ENCODE peak calls at places on chromosomes 16 and 17, in four cellular contexts. One of them, this sample, is unnamed.

GRCh38 chr17:19717411-19717908 is 1.1 kb upstream of the SLC47A2 start:
- DNase-seq in HepG2: no peak
- DNase-seq in HCT116: no peak
- DNase-seq in K562: no peak
- DNase-seq in this sample: no peak

GRCh38 chr17:45663772-45664171 is 120.3 kb upstream of the CRHR1 start:
- DNase-seq in K562: no peak
- DNase-seq in HepG2: no peak
- DNase-seq in HCT116: no peak
- DNase-seq in this sample: no peak

GRCh38 chr17:964881-965280 is 14.7 kb downstream of the NXN start:
- DNase-seq in K562: no peak
- DNase-seq in HepG2: no peak
- DNase-seq in HCT116: no peak
- DNase-seq in this sample: no peak

GRCh38 chr17:19705201-19705600 is 11.2 kb downstream of the SLC47A2 start:
- DNase-seq in HepG2: no peak
- DNase-seq in HCT116: no peak
- DNase-seq in K562: no peak
- DNase-seq in this sample: no peak

GRCh38 chr16:23155445-23156049 is 6.3 kb upstream of the USP31 start:
- DNase-seq in HCT116: peak
- DNase-seq in K562: no peak
- DNase-seq in HepG2: no peak
- DNase-seq in this sample: no peak

GRCh38 chr17:52207786-52208185 is 49.3 kb upstream of the CA10 start:
- DNase-seq in HCT116: no peak
- DNase-seq in K562: no peak
- DNase-seq in HepG2: no peak
- DNase-seq in this sample: no peak

GRCh38 chr17:35254107-35254802 is 11.4 kb downstream of the SLFN5 start:
- DNase-seq in HCT116: peak
- DNase-seq in K562: no peak
- DNase-seq in HepG2: peak
- DNase-seq in this sample: peak

GRCh38 chr16:72673118-72673517 is 374.8 kb downstream of the ZFHX3 start:
- DNase-seq in K562: no peak
- DNase-seq in HepG2: no peak
- DNase-seq in HCT116: no peak
- DNase-seq in this sample: no peak

GRCh38 chr17:34318474-34318873 is 761 bp upstream of the CCL8 start:
- DNase-seq in HCT116: peak
- DNase-seq in K562: peak
- DNase-seq in HepG2: no peak
- DNase-seq in this sample: no peak

GRCh38 chr16:2447920-2448583 is 11.9 kb upstream of the TEDC2 start:
- DNase-seq in HepG2: no peak
- DNase-seq in HCT116: no peak
- DNase-seq in K562: no peak
- DNase-seq in this sample: no peak

GRCh38 chr17:72656114-72656763 is 436.2 kb downstream of the SLC39A11 start:
- DNase-seq in HCT116: no peak
- DNase-seq in K562: no peak
- DNase-seq in HepG2: no peak
- DNase-seq in this sample: no peak

GRCh38 chr16:11596572-11597226 is 10.0 kb upstream of the LITAF start:
- DNase-seq in HepG2: no peak
- DNase-seq in HCT116: no peak
- DNase-seq in K562: no peak
- DNase-seq in this sample: no peak

DNA sequence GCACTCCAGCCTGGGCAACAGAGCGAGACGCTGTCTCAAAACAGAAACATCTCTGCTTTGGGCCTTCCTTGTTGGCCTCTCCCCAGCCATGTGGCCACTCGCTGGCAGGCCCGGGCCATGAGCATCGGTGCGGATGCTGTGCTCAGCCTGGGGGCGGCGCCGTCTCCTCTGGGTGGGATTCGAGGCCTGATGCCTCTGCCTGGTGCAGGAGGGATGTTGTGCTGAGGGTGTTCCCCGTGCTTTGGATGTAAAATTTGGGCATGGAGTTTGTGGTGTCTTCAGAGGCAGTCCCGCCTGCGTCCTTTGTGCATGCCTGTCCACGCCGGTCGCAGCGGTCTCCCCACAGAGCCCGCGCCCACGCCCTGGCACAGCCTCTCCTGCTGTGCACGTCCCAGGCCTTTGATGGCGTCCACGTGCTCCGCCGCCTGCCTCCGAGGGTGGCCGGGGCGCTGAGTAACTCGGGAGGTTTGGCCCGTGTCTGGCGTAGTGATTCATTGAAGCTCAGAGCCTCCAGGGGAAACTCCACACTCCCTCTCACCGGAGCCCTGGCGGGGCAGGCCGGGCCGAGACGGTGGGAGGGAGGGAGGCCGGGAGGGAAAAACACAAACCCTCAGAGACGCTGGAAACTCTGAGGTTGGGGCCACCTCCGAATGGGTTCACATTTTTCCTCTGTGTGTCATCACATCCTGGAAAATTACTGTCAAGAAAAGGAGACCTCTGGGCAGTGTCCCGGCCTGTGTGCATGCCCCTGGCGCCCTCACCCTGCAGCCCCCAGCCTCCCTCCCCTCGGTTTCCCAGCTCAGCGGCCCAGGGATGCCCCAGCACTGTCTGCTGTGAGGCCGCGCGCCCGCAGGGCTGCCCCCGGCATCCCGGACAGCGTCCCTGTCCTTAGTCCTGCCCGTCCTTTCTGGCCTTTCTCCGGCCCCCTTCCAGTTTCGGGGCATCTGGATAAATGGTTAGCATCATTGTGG is 19.0 kb downstream of the CENPX start:
- DNase-seq in HCT116: peak
- DNase-seq in K562: no peak
- DNase-seq in HepG2: peak
- DNase-seq in this sample: peak
- TF ChIP-seq TCF7L2 in HCT116: peak
- TF ChIP-seq TCF7L2 in K562: no peak
- TF ChIP-seq TCF7L2 in HepG2: no peak
- TF ChIP-seq TCF7L2 in this sample: peak

DNA sequence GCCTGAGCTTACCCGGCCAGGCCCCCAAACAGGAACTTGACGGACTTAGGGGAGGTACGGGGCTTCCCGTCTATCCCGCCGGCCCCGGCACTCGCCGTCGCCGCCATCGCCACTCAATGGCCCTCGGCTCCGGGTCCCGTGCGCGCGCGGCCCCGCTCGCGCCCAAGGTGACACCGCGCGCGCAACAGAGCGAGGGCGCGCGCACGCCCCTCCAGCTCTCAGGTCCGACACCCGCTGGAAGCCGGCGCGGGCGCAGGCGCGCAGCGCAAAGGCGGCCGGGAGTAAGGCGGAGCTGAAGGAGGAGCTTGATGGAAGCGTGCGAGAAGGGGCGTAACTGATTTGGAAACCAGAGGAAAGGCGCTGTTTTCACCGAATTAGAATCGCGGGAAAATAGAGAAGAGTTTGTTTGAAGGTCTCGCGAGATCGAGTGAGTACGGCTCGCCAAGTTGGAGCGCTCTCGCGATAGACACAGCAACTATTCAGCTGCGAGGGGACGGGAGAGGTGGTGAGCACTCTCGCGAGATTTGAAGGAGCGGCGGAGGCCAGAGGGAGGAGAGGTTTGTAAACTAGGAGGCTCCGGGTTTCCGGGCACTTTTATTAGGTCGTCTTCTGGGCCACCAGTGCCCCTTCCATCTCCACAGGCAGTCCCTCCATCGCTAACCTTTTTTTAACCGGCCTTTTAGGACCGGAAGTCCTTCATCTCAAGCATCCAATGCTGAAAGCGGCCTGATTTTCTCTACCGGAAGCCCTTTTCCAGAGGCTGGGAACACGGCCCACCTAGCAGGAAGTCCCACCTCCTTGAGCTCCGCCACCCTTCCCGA is at the start of the genes RNF167 and SLC25A11:
- DNase-seq in HCT116: peak
- DNase-seq in K562: peak
- DNase-seq in HepG2: peak
- DNase-seq in this sample: peak
- TF ChIP-seq REST in HCT116: no peak
- TF ChIP-seq REST in K562: no peak
- TF ChIP-seq REST in HepG2: no peak
- TF ChIP-seq REST in this sample: no peak

DNA sequence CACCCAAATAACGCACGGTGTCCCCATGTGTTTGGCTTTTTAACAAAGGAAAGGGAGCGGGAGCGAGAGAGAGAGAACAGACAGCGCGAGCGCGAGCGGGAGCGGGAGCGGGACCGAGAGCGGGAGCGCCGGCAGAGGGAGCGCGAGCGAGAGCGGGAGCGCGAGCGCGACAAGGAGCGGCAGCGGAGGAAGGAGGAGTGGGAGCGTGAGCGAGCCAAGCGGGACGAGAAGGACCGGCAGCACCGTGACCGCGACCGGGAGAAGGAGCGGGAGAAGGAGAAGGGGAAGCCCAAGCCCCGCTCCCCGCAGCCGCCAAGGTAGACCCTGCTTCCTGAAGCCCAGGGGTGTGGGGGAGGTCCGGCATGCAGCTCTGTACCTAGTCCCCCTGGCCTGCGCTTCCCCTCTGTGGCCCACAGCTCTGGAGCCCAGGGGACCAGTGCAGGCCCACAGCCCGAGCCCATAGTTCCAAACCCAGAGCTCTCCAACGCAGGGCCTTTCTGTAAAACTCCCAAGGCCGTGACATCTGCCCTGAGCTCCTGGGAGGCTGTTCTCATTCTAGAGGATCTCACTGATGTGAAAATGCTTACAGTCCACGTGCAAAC is 27.1 kb upstream of the IL17C start:
- DNase-seq in HCT116: no peak
- DNase-seq in K562: no peak
- DNase-seq in HepG2: no peak
- DNase-seq in this sample: no peak
- TF ChIP-seq CTCF in HCT116: no peak
- TF ChIP-seq CTCF in K562: no peak
- TF ChIP-seq CTCF in HepG2: no peak
- TF ChIP-seq CTCF in this sample: no peak

DNA sequence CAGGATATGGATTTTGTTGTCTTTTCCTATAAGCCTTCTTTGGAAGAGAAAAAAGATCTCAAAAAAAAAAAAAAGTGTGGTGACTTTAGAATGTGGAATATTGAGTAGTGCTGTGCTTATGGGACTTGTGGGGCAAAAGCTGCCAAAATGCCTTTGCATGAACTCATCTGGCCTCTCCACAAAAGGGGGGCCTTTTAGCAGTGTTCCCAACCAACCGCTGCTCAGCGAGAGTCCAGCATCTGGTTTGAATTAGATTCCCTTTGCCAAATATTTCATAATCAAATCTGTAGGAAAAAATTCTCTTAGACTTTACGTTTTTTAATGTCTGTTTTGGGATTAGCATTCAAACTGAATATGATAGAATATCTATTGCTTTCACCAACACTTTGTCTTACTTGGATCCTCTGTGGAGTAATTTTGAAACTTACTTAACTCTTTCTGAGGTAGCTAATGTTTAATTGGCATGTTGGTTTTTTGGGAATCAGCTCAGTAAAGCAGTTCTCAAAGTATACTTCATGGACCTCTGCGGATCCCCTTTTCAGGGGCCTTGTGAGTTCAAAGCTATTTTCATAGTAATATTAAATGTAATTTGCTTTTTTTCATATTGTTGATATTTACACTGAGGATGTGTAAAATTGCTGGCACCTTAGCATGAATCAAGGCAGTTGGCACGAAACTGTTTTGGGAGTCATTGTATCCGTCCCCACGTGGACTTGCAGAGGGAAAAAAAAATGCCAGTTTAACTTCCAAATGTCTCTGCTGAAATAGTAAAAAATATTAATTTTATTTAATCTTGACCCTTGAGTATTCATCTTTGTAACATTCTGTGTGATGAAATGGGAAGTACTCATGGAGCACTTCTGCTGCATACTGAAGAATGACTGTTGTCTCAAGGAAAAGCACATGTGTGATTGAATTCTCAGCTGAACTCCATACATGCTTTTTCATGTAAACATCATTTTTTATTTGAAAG is 34.7 kb upstream of the VPS4A start:
- DNase-seq in K562: no peak
- DNase-seq in HCT116: no peak
- DNase-seq in HepG2: no peak
- DNase-seq in this sample: no peak
- TF ChIP-seq TCF7L2 in K562: no peak
- TF ChIP-seq TCF7L2 in HCT116: no peak
- TF ChIP-seq TCF7L2 in HepG2: no peak
- TF ChIP-seq TCF7L2 in this sample: no peak

GRCh38 chr16:81551821-81552304 is 107.3 kb downstream of the CMIP start:
- DNase-seq in K562: peak
- DNase-seq in HepG2: no peak
- DNase-seq in HCT116: no peak
- DNase-seq in this sample: no peak

GRCh38 chr16:81554993-81555392 is 110.4 kb downstream of the CMIP start:
- DNase-seq in HepG2: no peak
- DNase-seq in HCT116: no peak
- DNase-seq in K562: no peak
- DNase-seq in this sample: no peak

GRCh38 chr16:81552743-81553079 is 108.1 kb downstream of the CMIP start:
- DNase-seq in HCT116: no peak
- DNase-seq in HepG2: no peak
- DNase-seq in K562: no peak
- DNase-seq in this sample: no peak

GRCh38 chr16:81553814-81554675 is 109.4 kb downstream of the CMIP start:
- DNase-seq in K562: no peak
- DNase-seq in HepG2: no peak
- DNase-seq in HCT116: no peak
- DNase-seq in this sample: no peak

DNA sequence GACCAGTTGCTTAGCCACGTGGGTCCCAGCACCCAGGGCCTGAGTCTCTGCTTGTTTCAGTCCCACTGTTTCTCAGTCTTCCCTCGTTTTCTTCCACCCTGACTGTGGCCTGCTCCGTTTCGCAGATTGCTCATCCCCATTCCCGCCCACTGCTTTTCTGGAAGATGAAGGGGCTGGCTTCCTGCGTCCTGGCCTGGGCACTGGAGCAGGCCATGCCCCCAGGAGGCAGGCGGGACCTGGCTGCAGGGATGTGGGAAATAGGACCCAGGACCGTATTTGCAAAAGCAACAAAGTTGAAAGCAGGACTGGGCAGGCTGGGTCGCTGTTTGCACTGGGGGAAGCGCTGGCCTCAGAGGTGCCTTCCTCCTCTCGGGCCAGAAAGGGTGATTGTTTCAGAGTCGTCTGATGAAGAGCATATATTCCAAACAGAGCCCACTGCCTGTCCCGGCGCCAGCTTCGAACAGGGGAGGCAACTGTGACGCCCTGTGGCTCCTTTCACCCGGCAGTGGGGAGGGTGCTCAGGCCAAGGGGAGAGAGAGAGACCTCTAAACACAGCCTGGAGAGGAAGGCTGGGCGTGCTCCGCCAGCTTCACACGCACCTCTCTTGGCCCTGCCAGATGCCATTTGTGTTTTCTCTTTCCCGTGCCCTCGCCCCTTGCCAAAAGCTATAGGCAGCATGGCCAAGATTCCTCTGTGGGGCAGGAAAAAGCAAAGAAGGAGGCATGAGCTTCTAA is 108.6 kb downstream of the CMIP start:
- DNase-seq in HepG2: peak
- DNase-seq in K562: no peak
- DNase-seq in HCT116: no peak
- DNase-seq in this sample: no peak
- TF ChIP-seq REST in HepG2: no peak
- TF ChIP-seq REST in K562: no peak
- TF ChIP-seq REST in HCT116: no peak
- TF ChIP-seq REST in this sample: no peak

GRCh38 chr17:79080761-79081290 is 6.2 kb downstream of the ENGASE start:
- DNase-seq in K562: no peak
- DNase-seq in HCT116: no peak
- DNase-seq in HepG2: no peak
- DNase-seq in this sample: no peak
- TF ChIP-seq CTCF in K562: no peak
- TF ChIP-seq CTCF in HCT116: no peak
- TF ChIP-seq CTCF in HepG2: no peak
- TF ChIP-seq CTCF in this sample: no peak